ENCODE peak calls at places on chromosomes 11 and 22, in seven cellular contexts. B is heart left ventricle, C is NCI-H1436, G is activated T-helper 1 cell treated with Interleukin-2 at 50 U/mL for 16 hours, U is spleen, Z is progenitor cell of endocrine pancreas, Q is omental fat pad. E is an unnamed sample.

GRCh38 chr11:76577199-76577920 is 93.2 kb downstream of the LRRC32 start:
- DNase-seq in B (peak), C (no peak), G (no peak), U (no peak), Z (no peak), Q (no peak), E (no peak)

GRCh38 chr11:45843158-45843924 is 3.9 kb upstream of the CRY2 start:
- DNase-seq in B (peak), C (peak), G (peak), U (peak), Z (peak), Q (peak), E (peak)

GRCh38 chr22:43550024-43550620 is 138.3 kb downstream of the MPPED1 start:
- DNase-seq in B (no peak), C (no peak), G (no peak), U (no peak), Z (peak), Q (no peak), E (no peak)

GRCh38 chr22:18968011-18968749 is 32.1 kb upstream of the PRODH start:
- DNase-seq in B (peak), C (no peak), G (no peak), U (no peak), Z (peak), Q (no peak), E (no peak)

GRCh38 chr22:46013460-46014416 is 36.8 kb upstream of the WNT7B start:
- DNase-seq in B (peak), C (peak), G (peak), U (peak), Z (peak), Q (peak), E (peak)

GRCh38 chr22:39942433-39943213 is 17.6 kb upstream of the TMA7B start:
- DNase-seq in B (no peak), C (no peak), G (no peak), U (no peak), Z (no peak), Q (no peak), E (no peak)

GRCh38 chr11:113952070-113952469 is 22.8 kb upstream of the HTR3A start:
- DNase-seq in B (no peak), C (no peak), G (no peak), U (no peak), Z (no peak), Q (no peak), E (no peak)

GRCh38 chr22:26671317-26672059 is 14.1 kb downstream of the MIAT start:
- DNase-seq in B (no peak), C (no peak), G (peak), U (peak), Z (no peak), Q (no peak), E (peak)

E was measured in suprapubic skin.